ENCODE peak calls at places on chromosomes 6 and 20, in four cellular contexts. One of them, this sample, is unnamed.

GRCh38 chr20:18957328-18957727 is 143.7 kb downstream of the SCP2D1 start:
- DNase-seq in H1: no peak
- DNase-seq in HCT116: no peak
- DNase-seq in HepG2: no peak
- DNase-seq in this sample: no peak

GRCh38 chr6:20691185-20691584 is 156.9 kb downstream of the CDKAL1 start:
- DNase-seq in H1: no peak
- DNase-seq in HCT116: no peak
- DNase-seq in HepG2: no peak
- DNase-seq in this sample: no peak

GRCh38 chr6:39088331-39088730 is 26.7 kb downstream of the SAYSD1 start:
- DNase-seq in H1: no peak
- DNase-seq in HCT116: no peak
- DNase-seq in HepG2: peak; percentile 39
- DNase-seq in this sample: peak; percentile 55

GRCh38 chr6:109187399-109188114 is 92.2 kb downstream of the CEP57L1 start:
- DNase-seq in H1: peak; percentile 78
- DNase-seq in HCT116: peak; percentile 56
- DNase-seq in HepG2: peak; percentile 25
- DNase-seq in this sample: peak; percentile 74

GRCh38 chr6:130473886-130474285 is 108.1 kb downstream of the TMEM200A start:
- DNase-seq in H1: no peak
- DNase-seq in HCT116: no peak
- DNase-seq in HepG2: no peak
- DNase-seq in this sample: no peak

GRCh38 chr6:158439255-158439654 is 120.6 kb upstream of the TMEM181 start:
- DNase-seq in H1: no peak
- DNase-seq in HCT116: no peak
- DNase-seq in HepG2: no peak
- DNase-seq in this sample: no peak

GRCh38 chr6:121285041-121285440 is 49.2 kb downstream of the TBC1D32 start:
- DNase-seq in H1: no peak
- DNase-seq in HCT116: no peak
- DNase-seq in HepG2: no peak
- DNase-seq in this sample: no peak

GRCh38 chr6:38723783-38724182 is 8.7 kb downstream of the DNAH8 start:
- DNase-seq in H1: no peak
- DNase-seq in HCT116: no peak
- DNase-seq in HepG2: no peak
- DNase-seq in this sample: no peak

GRCh38 chr6:44216677-44217331 is at the start of gene MYMX:
- DNase-seq in H1: peak; percentile 79
- DNase-seq in HCT116: no peak
- DNase-seq in HepG2: no peak
- DNase-seq in this sample: peak; percentile 45

GRCh38 chr20:49657118-49657901 is 56.4 kb downstream of the B4GALT5 start:
- DNase-seq in H1: no peak
- DNase-seq in HCT116: no peak
- DNase-seq in HepG2: no peak
- DNase-seq in this sample: no peak
- TF ChIP-seq FOSL1 in H1: no peak
- TF ChIP-seq FOSL1 in HCT116: no peak
- TF ChIP-seq FOSL1 in HepG2: no peak
- TF ChIP-seq FOSL1 in this sample: no peak

DNA sequence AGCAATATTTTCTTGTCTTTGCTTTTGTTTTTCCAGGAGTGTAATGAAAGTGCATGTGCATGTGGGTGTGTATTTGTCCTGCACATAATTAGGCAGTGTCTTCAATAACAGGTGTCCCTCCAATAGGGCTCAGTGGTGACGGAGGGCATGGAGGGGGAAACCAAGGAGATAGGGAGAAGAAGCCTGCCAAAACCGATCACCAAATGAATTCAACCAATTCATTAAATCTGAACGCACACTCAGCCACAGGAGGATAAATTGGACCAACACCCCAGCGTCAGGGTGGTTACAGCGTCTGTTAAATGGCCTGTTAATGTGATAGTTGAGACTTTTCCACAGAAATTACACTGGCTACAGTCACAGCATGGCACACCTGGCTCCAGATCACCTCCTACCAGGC is 527.6 kb downstream of the CD83 start:
- DNase-seq in H1: no peak
- DNase-seq in HCT116: no peak
- DNase-seq in HepG2: no peak
- DNase-seq in this sample: no peak
- TF ChIP-seq FOSL1 in H1: no peak
- TF ChIP-seq FOSL1 in HCT116: no peak
- TF ChIP-seq FOSL1 in HepG2: no peak
- TF ChIP-seq FOSL1 in this sample: no peak

GRCh38 chr20:41165001-41165882 is 27.9 kb downstream of the PLCG1 start:
- DNase-seq in H1: no peak
- DNase-seq in HCT116: no peak
- DNase-seq in HepG2: no peak
- DNase-seq in this sample: no peak
- TF ChIP-seq FOSL1 in H1: no peak
- TF ChIP-seq FOSL1 in HCT116: no peak
- TF ChIP-seq FOSL1 in HepG2: no peak
- TF ChIP-seq FOSL1 in this sample: no peak

GRCh38 chr6:41090841-41091761 is 18.3 kb downstream of the NFYA start:
- DNase-seq in H1: no peak
- DNase-seq in HCT116: no peak
- DNase-seq in HepG2: no peak
- DNase-seq in this sample: no peak

GRCh38 chr6:41093729-41094128 is 21.0 kb downstream of the NFYA start:
- DNase-seq in H1: no peak
- DNase-seq in HCT116: no peak
- DNase-seq in HepG2: no peak
- DNase-seq in this sample: no peak

GRCh38 chr6:41097467-41098090 is 24.8 kb downstream of the NFYA start:
- DNase-seq in H1: no peak
- DNase-seq in HCT116: no peak
- DNase-seq in HepG2: no peak
- DNase-seq in this sample: no peak

GRCh38 chr6:41088451-41088850 is 15.7 kb downstream of the NFYA start:
- DNase-seq in H1: no peak
- DNase-seq in HCT116: no peak
- DNase-seq in HepG2: no peak
- DNase-seq in this sample: no peak

DNA sequence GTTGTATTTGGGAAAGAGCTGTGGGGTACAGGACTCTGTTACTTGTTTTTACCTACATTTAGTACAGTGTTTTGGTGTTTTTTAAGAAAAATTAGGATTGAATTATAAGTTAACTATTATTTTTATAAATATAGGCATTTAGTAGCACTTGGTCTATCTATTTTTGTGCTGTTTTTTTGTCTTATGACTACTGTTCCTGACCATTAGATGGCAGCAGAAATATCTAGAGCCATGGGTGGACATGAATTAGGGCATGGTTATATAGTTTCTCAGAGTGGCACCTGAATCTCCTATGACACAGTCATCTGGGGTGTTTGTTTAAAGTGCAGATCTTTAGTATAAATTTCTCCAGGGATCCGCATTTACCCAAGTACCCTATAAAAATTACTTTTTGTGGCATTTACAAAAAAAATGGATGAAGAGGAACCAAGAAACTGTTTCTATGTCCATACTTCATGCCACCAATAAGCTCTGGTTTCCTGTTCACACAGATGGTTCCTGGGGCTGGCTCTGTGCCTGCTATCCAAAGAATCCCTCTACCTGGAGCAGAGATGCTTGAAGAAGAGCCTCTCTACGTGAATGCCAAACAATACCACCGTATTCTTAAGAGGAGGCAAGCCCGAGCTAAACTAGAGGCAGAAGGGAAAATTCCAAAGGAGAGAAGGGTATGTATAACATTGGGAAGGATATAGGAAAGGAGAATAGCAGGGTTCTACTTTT is 19.8 kb downstream of the NFYA start:
- DNase-seq in H1: no peak
- DNase-seq in HCT116: no peak
- DNase-seq in HepG2: peak; percentile 41
- DNase-seq in this sample: peak; percentile 23
- TF ChIP-seq FOSL1 in H1: no peak
- TF ChIP-seq FOSL1 in HCT116: no peak
- TF ChIP-seq FOSL1 in HepG2: no peak
- TF ChIP-seq FOSL1 in this sample: no peak

GRCh38 chr6:52900536-52900935 is 9.0 kb downstream of the GSTA3 start:
- DNase-seq in H1: no peak
- DNase-seq in HCT116: no peak
- DNase-seq in HepG2: no peak
- DNase-seq in this sample: no peak

GRCh38 chr6:52910091-52910490 is 593 bp upstream of the GSTA3 start:
- DNase-seq in H1: no peak
- DNase-seq in HCT116: no peak
- DNase-seq in HepG2: no peak
- DNase-seq in this sample: no peak

GRCh38 chr6:52909131-52909530 is 367 bp downstream of the GSTA3 start:
- DNase-seq in H1: no peak
- DNase-seq in HCT116: no peak
- DNase-seq in HepG2: no peak
- DNase-seq in this sample: no peak

GRCh38 chr6:52909531-52909930 is at the start of gene GSTA3:
- DNase-seq in H1: no peak
- DNase-seq in HCT116: no peak
- DNase-seq in HepG2: no peak
- DNase-seq in this sample: no peak

DNA sequence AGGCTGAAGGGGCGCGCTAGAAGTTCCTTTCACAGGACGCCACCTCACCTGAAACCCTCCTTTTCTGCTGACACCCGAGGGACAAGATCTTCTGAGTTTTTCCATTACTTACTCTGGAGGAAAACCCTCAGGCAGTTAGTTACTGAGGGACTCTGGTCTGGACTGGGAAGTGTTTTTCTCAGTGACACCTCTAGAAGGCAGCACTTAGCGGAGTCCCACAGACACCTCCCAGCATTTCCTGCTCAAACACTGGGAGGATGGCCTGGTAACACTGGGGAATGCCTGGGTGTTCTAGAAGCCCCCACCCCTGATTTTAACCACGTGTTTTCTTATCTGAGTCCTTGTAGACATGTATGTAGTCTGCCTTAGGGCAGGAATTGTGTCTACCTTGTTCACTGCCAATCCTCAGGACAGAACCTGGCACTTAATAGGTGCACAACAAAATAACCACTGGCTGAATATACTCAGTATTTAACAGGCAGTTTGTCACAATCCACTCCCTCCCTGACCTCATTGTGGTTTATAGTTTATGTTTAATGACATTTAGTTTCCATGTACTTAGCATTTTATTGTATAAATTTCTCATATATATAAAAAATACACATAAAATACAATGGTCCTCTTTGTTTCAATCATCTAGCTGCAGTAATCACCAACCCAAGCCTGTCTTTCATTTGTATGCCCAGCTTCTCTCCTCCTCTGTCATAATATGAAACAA is 4.8 kb downstream of the GSTA3 start:
- DNase-seq in H1: peak; percentile 62
- DNase-seq in HCT116: no peak
- DNase-seq in HepG2: peak; percentile 34
- DNase-seq in this sample: peak; percentile 13
- TF ChIP-seq FOSL1 in H1: no peak
- TF ChIP-seq FOSL1 in HCT116: no peak
- TF ChIP-seq FOSL1 in HepG2: no peak
- TF ChIP-seq FOSL1 in this sample: no peak

GRCh38 chr20:38219006-38219950 is 41.3 kb downstream of the KIAA1755 start:
- DNase-seq in H1: no peak
- DNase-seq in HCT116: no peak
- DNase-seq in HepG2: no peak
- DNase-seq in this sample: no peak
- TF ChIP-seq FOSL1 in H1: no peak
- TF ChIP-seq FOSL1 in HCT116: no peak
- TF ChIP-seq FOSL1 in HepG2: no peak
- TF ChIP-seq FOSL1 in this sample: no peak

DNA sequence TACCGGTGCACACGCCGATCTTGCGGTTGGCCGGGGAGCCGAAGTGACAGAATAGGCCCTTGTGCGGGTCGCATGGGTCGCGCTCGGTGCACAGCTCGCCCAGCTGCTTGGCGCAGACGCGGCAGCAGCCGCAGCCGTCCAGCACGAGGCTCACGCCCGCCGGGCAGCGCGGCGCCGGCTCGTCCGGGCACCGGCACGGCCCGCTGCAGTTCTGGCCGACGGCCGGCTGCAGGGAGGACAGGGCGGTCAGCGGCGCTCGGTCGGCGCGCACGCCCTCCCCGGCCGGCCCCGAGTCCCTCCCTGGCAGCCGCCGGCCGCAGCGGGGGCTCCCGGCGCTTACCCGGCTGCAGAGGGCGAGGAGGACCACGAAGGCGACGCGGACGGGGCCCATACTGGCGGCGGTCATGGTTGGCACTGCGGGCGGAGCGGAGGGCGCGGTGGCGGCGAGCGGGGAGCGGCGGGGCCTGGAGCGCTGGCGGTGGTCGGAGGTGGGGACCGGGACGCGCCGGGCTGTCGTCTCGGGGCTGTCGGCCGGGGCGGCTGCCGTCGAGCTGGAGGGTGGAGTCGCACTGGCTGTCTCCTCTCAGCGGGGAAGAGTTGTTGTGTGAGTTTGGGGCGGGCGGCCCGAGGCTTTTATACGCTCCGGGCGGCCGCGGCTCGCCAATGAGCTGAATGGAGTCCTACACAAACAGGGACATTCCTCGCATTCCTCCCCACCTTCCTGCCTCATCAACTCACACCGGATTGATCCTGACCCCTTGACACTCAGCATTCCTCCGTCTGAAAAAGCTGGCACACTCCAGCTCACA is at the start of gene CCN2:
- DNase-seq in H1: peak; percentile 96
- DNase-seq in HCT116: peak; percentile 48
- DNase-seq in HepG2: peak; percentile 100
- DNase-seq in this sample: no peak
- TF ChIP-seq FOSL1 in H1: no peak
- TF ChIP-seq FOSL1 in HCT116: no peak
- TF ChIP-seq FOSL1 in HepG2: no peak
- TF ChIP-seq FOSL1 in this sample: no peak

GRCh38 chr20:50470249-50470858 is 39.8 kb upstream of the PTPN1 start:
- DNase-seq in H1: no peak
- DNase-seq in HCT116: no peak
- DNase-seq in HepG2: no peak
- DNase-seq in this sample: peak; percentile 37
- TF ChIP-seq FOSL1 in H1: no peak
- TF ChIP-seq FOSL1 in HCT116: no peak
- TF ChIP-seq FOSL1 in HepG2: no peak
- TF ChIP-seq FOSL1 in this sample: no peak